ENCODE peak calls at places on chromosomes 2 and 18, in nine cellular contexts. P is left cardiac atrium; F is stimulated activated naive B cell treated with anti-CD40 and anti-IgM and Interleukin-4, amounts not matched to agents 10 μg/mL and 1 μg/mL and 100 μg/mL, for 72 hours; Y is mucosa of descending colon; U is right lobe of liver; T is activated CD4-positive, alpha-beta T cell treated with anti-CD3 and anti-CD28 coated beads for 36 hours; M is activated T-cell treated with anti-CD3 and anti-CD28 coated beads, Interleukin-2, amount 50 U/mL, for 72 hours; N is sciatic nerve; S is upper lobe of left lung. A is an unnamed sample.

GRCh38 chr2:47486858-47487497 is 84.0 kb downstream of the MSH2 start:
- ATAC-seq in P (no peak), F (peak), Y (peak), U (peak), T (peak), M (peak), N (no peak), S (no peak), A (no peak)

GRCh38 chr2:104528101-104528500 is 325.8 kb upstream of the POU3F3 start:
- ATAC-seq in P (no peak), F (no peak), Y (no peak), U (no peak), T (no peak), M (no peak), N (no peak), S (no peak), A (no peak)

GRCh38 chr2:142254057-142254456 is 123.2 kb upstream of the LRP1B start:
- ATAC-seq in P (no peak), F (peak), Y (no peak), U (no peak), T (no peak), M (no peak), N (no peak), S (no peak), A (no peak)

GRCh38 chr2:161983896-161984295 is 90.1 kb downstream of the DPP4 start:
- ATAC-seq in P (no peak), F (no peak), Y (no peak), U (no peak), T (no peak), M (no peak), N (no peak), S (no peak), A (no peak)

GRCh38 chr18:13893418-13893760 is 21.9 kb downstream of the MC2R start:
- ATAC-seq in P (no peak), F (peak), Y (no peak), U (no peak), T (no peak), M (no peak), N (no peak), S (no peak), A (no peak)

GRCh38 chr2:79996709-79997108 is 307.8 kb downstream of the LRRTM1 start:
- ATAC-seq in P (no peak), F (no peak), Y (no peak), U (no peak), T (no peak), M (no peak), N (no peak), S (no peak), A (no peak)

GRCh38 chr2:106098081-106098480 is 96.0 kb downstream of the UXS1 start:
- ATAC-seq in P (no peak), F (peak), Y (no peak), U (no peak), T (no peak), M (no peak), N (no peak), S (peak), A (no peak)

GRCh38 chr2:230582851-230583283 is 129.8 kb upstream of the CAB39 start:
- ATAC-seq in P (no peak), F (peak), Y (peak), U (no peak), T (peak), M (peak), N (no peak), S (no peak), A (peak)

GRCh38 chr18:36415606-36416005 is 118.1 kb downstream of the FHOD3 start:
- ATAC-seq in P (no peak), F (no peak), Y (no peak), U (no peak), T (no peak), M (no peak), N (no peak), S (no peak), A (no peak)

GRCh38 chr2:224650815-224651439 is 65.2 kb downstream of the CCDC195 start:
- ATAC-seq in P (peak), F (peak), Y (peak), U (peak), T (peak), M (peak), N (peak), S (peak), A (peak)

GRCh38 chr2:113234721-113235346 is 43.9 kb downstream of the PAX8 start:
- ATAC-seq in P (no peak), F (peak), Y (no peak), U (no peak), T (peak), M (peak), N (peak), S (no peak), A (peak)

GRCh38 chr18:78583739-78584066 is 395.9 kb upstream of the SALL3 start:
- ATAC-seq in P (no peak), F (no peak), Y (no peak), U (no peak), T (no peak), M (no peak), N (no peak), S (no peak), A (no peak)